ENCODE peak calls at places on chromosomes 4 and X, in five cellular contexts. One of them, this sample, is unnamed. For H3K4me1, the result is how much of the 10 kb centered on the place peaks cover.

GRCh38 chrX:134236690-134237362 is at the start of gene CCDC160:
- DNase-seq in OCI-LY7: no peak
- DNase-seq in HCT116: peak
- DNase-seq in mesenchymal stem cell: peak
- DNase-seq in GM23248: peak
- DNase-seq in this sample: no peak

GRCh38 chrX:33065415-33065814 is 145.9 kb downstream of the DMD start:
- DNase-seq in OCI-LY7: no peak
- DNase-seq in HCT116: no peak
- DNase-seq in mesenchymal stem cell: no peak
- DNase-seq in GM23248: no peak
- DNase-seq in this sample: no peak

GRCh38 chr4:78780093-78780492 is 3.9 kb downstream of the BMP2K start:
- DNase-seq in OCI-LY7: no peak
- DNase-seq in HCT116: no peak
- DNase-seq in mesenchymal stem cell: no peak
- DNase-seq in GM23248: no peak
- DNase-seq in this sample: no peak

GRCh38 chrX:123965712-123966111 is 4.2 kb downstream of the STAG2 start:
- DNase-seq in OCI-LY7: no peak
- DNase-seq in HCT116: no peak
- DNase-seq in mesenchymal stem cell: no peak
- DNase-seq in GM23248: no peak
- DNase-seq in this sample: no peak

GRCh38 chrX:1103360-1103759 is 109.1 kb downstream of the CRLF2 start:
- DNase-seq in OCI-LY7: no peak
- DNase-seq in HCT116: no peak
- DNase-seq in mesenchymal stem cell: no peak
- DNase-seq in GM23248: no peak
- DNase-seq in this sample: no peak

GRCh38 chr4:78880874-78881492 is 58.3 kb downstream of the PAQR3 start:
- DNase-seq in OCI-LY7: peak
- DNase-seq in HCT116: no peak
- DNase-seq in mesenchymal stem cell: no peak
- DNase-seq in GM23248: no peak
- DNase-seq in this sample: no peak

GRCh38 chrX:38335382-38335781 is 8.1 kb upstream of the RPGR start:
- DNase-seq in OCI-LY7: no peak
- DNase-seq in HCT116: no peak
- DNase-seq in mesenchymal stem cell: no peak
- DNase-seq in GM23248: peak
- DNase-seq in this sample: no peak

GRCh38 chrX:331145-331771 is 12.7 kb upstream of the GTPBP6 start:
- DNase-seq in OCI-LY7: no peak
- DNase-seq in HCT116: no peak
- DNase-seq in mesenchymal stem cell: peak
- DNase-seq in GM23248: peak
- DNase-seq in this sample: no peak

GRCh38 chr4:8687083-8687482 is 94.5 kb downstream of the CPZ start:
- DNase-seq in OCI-LY7: no peak
- DNase-seq in HCT116: no peak
- DNase-seq in mesenchymal stem cell: no peak
- DNase-seq in GM23248: no peak
- DNase-seq in this sample: no peak
- H3K4me1 ChIP-seq in OCI-LY7: under half
- H3K4me1 ChIP-seq in HCT116: under half
- H3K4me1 ChIP-seq in mesenchymal stem cell: under half
- H3K4me1 ChIP-seq in GM23248: under half
- H3K4me1 ChIP-seq in this sample: under half

DNA sequence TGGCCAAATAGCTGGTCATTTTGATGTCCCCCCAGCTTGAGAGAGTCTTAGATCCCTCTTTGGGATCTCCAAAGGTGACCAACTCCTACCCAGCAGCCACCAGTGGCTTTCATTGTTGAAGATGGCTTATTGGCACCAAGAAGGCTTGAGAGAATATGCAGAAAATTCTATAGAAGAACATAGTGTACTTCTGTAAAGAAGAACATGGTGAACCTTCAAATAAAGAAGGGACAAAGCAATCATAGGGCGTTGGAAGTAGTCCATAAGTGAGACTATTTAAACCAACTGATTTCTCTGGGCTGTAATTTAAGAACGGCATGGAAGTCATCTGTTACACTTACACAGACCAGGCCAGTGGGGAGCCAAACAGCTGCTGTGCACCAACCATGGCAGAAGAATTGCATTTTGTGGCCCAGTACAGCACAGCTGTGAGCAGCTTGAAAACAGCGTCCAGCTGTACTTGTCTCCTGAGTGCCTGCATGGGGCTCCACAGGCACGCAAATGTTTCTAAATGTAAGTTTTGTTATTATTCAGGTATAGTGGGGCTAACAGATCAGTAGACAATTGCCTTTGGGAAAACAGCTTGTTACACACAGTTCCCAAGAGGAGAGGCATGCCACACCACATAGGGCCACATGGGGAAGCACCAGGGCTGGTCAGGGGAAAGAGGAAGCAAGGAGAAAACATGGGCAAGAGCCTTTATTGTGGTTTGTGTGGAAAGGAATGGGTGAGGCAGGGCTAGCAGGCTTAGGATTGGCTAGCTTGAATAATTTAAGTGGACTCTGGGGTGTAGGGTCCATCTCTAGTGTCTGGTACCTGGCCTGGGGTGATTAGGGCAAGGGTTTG is 125.0 kb downstream of the ARHGAP6 start:
- DNase-seq in OCI-LY7: no peak
- DNase-seq in HCT116: no peak
- DNase-seq in mesenchymal stem cell: peak
- DNase-seq in GM23248: peak
- DNase-seq in this sample: no peak
- H3K27ac ChIP-seq in OCI-LY7: no peak
- H3K27ac ChIP-seq in HCT116: no peak
- H3K27ac ChIP-seq in mesenchymal stem cell: no peak
- H3K27ac ChIP-seq in GM23248: no peak
- H3K27ac ChIP-seq in this sample: no peak

GRCh38 chr4:3305610-3306371 is 13.0 kb downstream of the RGS12 start:
- DNase-seq in OCI-LY7: peak
- DNase-seq in HCT116: no peak
- DNase-seq in mesenchymal stem cell: peak
- DNase-seq in GM23248: peak
- DNase-seq in this sample: no peak

GRCh38 chr4:3304831-3305609 is 12.2 kb downstream of the RGS12 start:
- DNase-seq in OCI-LY7: no peak
- DNase-seq in HCT116: no peak
- DNase-seq in mesenchymal stem cell: no peak
- DNase-seq in GM23248: peak
- DNase-seq in this sample: no peak

GRCh38 chr4:3307060-3307459 is 14.2 kb downstream of the RGS12 start:
- DNase-seq in OCI-LY7: no peak
- DNase-seq in HCT116: no peak
- DNase-seq in mesenchymal stem cell: no peak
- DNase-seq in GM23248: no peak
- DNase-seq in this sample: no peak

GRCh38 chr4:3307486-3307885 is 14.7 kb downstream of the RGS12 start:
- DNase-seq in OCI-LY7: no peak
- DNase-seq in HCT116: no peak
- DNase-seq in mesenchymal stem cell: no peak
- DNase-seq in GM23248: no peak
- DNase-seq in this sample: no peak

DNA sequence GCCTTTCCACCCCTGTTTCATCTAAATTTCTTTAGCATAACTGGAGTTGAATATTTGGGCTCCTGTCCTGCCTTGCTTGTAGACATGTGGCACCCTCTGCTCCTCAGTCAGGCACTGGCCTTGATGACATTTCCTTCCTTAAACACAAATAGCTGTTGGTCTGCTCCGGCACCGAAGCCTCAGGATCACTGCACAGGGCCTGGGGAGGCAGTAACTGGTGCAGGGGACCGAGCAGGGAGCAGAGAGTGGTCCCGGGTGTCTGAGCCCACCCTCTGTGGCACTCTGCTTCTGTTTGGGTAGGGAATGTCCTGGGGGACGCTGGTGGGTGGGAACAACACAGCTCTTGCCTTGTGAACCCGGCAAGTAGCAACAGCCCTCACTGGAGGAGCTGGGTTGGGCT is 13.6 kb downstream of the RGS12 start:
- DNase-seq in OCI-LY7: no peak
- DNase-seq in HCT116: no peak
- DNase-seq in mesenchymal stem cell: no peak
- DNase-seq in GM23248: no peak
- DNase-seq in this sample: no peak
- H3K4me2 ChIP-seq in OCI-LY7: no peak
- H3K4me2 ChIP-seq in HCT116: no peak
- H3K4me2 ChIP-seq in mesenchymal stem cell: no peak
- H3K4me2 ChIP-seq in GM23248: no peak
- H3K4me2 ChIP-seq in this sample: no peak

GRCh38 chr4:159175989-159176375 is 73.1 kb downstream of the RAPGEF2 start:
- DNase-seq in OCI-LY7: no peak
- DNase-seq in HCT116: no peak
- DNase-seq in mesenchymal stem cell: no peak
- DNase-seq in GM23248: no peak
- DNase-seq in this sample: no peak

GRCh38 chr4:159177265-159178146 is 74.6 kb downstream of the RAPGEF2 start:
- DNase-seq in OCI-LY7: no peak
- DNase-seq in HCT116: no peak
- DNase-seq in mesenchymal stem cell: no peak
- DNase-seq in GM23248: no peak
- DNase-seq in this sample: no peak

GRCh38 chr4:159175165-159175988 is 72.5 kb downstream of the RAPGEF2 start:
- DNase-seq in OCI-LY7: peak
- DNase-seq in HCT116: peak
- DNase-seq in mesenchymal stem cell: peak
- DNase-seq in GM23248: peak
- DNase-seq in this sample: peak

GRCh38 chr4:159178147-159178541 is 75.3 kb downstream of the RAPGEF2 start:
- DNase-seq in OCI-LY7: no peak
- DNase-seq in HCT116: no peak
- DNase-seq in mesenchymal stem cell: peak
- DNase-seq in GM23248: peak
- DNase-seq in this sample: no peak

GRCh38 chr4:159179310-159179958 is 76.6 kb downstream of the RAPGEF2 start:
- DNase-seq in OCI-LY7: no peak
- DNase-seq in HCT116: no peak
- DNase-seq in mesenchymal stem cell: no peak
- DNase-seq in GM23248: no peak
- DNase-seq in this sample: no peak
- H3K4me1 ChIP-seq in OCI-LY7: under half
- H3K4me1 ChIP-seq in HCT116: under half
- H3K4me1 ChIP-seq in mesenchymal stem cell: under half
- H3K4me1 ChIP-seq in GM23248: under half
- H3K4me1 ChIP-seq in this sample: under half

DNA sequence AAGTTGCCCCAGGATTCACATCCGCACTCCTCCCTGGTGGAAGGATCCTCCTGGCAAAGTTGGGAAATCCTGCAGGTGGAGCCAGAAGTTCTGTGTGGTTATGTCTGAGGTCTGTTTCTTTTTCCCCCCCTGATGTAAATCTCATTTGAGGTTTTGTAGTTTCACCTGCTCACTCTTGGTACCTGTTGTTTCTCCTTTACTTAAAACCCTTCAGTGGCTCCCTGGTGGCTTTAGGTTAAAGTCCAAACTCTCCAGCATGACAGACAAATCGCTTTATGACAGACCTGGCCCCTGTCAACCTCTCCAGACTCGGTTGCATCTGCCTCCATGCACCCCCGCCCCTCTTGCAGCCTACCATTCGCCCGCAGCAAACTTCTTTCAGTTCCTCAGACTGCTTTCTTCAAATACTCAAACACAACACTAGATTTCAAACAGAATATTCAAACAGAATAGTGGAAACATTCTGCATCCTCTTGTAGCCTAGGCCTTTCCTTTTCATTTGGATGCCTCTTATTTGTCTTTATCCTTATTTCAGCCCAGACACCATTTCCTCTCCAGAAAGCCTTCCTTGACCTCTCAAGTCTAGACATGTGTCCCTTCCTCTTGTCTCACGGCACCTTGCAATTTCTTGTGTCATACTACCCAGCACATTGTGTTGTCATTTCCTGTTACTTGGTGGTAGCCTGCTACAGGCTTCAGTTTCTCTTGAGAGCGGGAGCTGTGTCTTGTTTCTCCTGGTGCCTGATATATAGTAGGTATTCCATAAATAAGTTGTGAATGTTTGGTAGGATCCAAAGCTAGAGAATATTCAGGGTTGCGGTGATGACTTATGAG is 24.8 kb downstream of the IL13RA1 start:
- DNase-seq in OCI-LY7: no peak
- DNase-seq in HCT116: no peak
- DNase-seq in mesenchymal stem cell: no peak
- DNase-seq in GM23248: no peak
- DNase-seq in this sample: peak
- H3K27ac ChIP-seq in OCI-LY7: no peak
- H3K27ac ChIP-seq in HCT116: no peak
- H3K27ac ChIP-seq in mesenchymal stem cell: no peak
- H3K27ac ChIP-seq in GM23248: no peak
- H3K27ac ChIP-seq in this sample: no peak

GRCh38 chr4:173269280-173269679 is 64.9 kb downstream of the HMGB2 start:
- DNase-seq in OCI-LY7: no peak
- DNase-seq in HCT116: no peak
- DNase-seq in mesenchymal stem cell: no peak
- DNase-seq in GM23248: no peak
- DNase-seq in this sample: no peak

GRCh38 chr4:173262363-173262762 is 71.8 kb downstream of the HMGB2 start:
- DNase-seq in OCI-LY7: no peak
- DNase-seq in HCT116: no peak
- DNase-seq in mesenchymal stem cell: no peak
- DNase-seq in GM23248: no peak
- DNase-seq in this sample: no peak

GRCh38 chr4:173261052-173261451 is 73.1 kb downstream of the HMGB2 start:
- DNase-seq in OCI-LY7: no peak
- DNase-seq in HCT116: no peak
- DNase-seq in mesenchymal stem cell: no peak
- DNase-seq in GM23248: no peak
- DNase-seq in this sample: no peak

GRCh38 chr4:173264960-173265281 is 69.2 kb downstream of the HMGB2 start:
- DNase-seq in OCI-LY7: no peak
- DNase-seq in HCT116: no peak
- DNase-seq in mesenchymal stem cell: no peak
- DNase-seq in GM23248: no peak
- DNase-seq in this sample: no peak

DNA sequence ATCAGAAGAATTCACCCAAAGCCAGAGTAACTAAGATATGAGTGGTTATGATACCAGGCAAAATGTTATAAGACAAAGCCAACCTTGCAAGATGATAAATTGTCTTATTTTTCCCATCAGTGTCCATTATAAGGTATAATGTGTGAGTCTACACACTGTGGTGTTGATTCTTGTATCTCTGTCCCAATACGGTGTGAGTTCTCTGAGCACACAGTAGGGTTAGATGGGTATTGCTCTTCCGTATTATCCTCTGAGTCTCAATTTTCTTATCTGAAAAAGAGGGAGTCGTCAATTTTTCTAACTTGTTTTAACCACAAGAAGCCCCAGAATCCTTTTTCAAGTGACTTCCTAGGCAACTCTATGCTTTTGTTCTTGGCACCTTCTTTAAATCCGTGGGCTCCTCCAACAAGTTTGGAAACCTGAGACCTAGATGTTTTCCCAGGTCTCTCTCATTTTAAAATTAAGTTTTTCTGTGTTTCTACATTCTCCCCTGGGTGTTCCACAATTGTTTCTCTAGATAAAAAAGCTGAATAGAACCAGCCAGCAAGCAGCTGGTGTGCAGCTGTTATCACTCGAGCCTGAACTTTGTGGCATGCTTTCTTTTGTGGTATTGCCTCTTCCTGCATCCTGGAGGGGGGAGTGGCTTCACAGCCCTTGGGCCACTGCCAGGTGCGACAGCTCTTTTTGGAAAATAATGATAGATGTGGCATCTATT is 69.8 kb downstream of the HMGB2 start:
- DNase-seq in OCI-LY7: peak
- DNase-seq in HCT116: no peak
- DNase-seq in mesenchymal stem cell: peak
- DNase-seq in GM23248: peak
- DNase-seq in this sample: no peak
- H3K4me2 ChIP-seq in OCI-LY7: peak
- H3K4me2 ChIP-seq in HCT116: no peak
- H3K4me2 ChIP-seq in mesenchymal stem cell: no peak
- H3K4me2 ChIP-seq in GM23248: no peak
- H3K4me2 ChIP-seq in this sample: no peak